ENCODE peak calls at places on chromosomes 2 and 18, in four cellular contexts. M is Peyer's patch, E is right lobe of liver, S is ovary. X is an unnamed sample.

GRCh38 chr2:68357608-68358337 is 7.3 kb upstream of the PLEK start:
- DNase-seq in M (peak; percentile 62), E (peak; percentile 59), S (no peak), X (peak; percentile 13)

GRCh38 chr2:46335404-46335965 is 38.3 kb downstream of the EPAS1 start:
- DNase-seq in M (peak; percentile 65), S (peak; percentile 55), E (no peak), X (no peak)

GRCh38 chr2:386406-387103 is 98.7 kb upstream of the ALKAL2 start:
- DNase-seq in S (no peak), M (no peak), E (no peak), X (no peak)

GRCh38 chr2:168156661-168157060 is 90.7 kb downstream of the STK39 start:
- DNase-seq in E (no peak), M (peak; percentile 66), S (no peak), X (peak; percentile 17)

GRCh38 chr2:223993634-223994232 is 36.5 kb downstream of the MRPL44 start:
- DNase-seq in S (peak; percentile 56), M (peak; percentile 90), E (no peak), X (peak; percentile 60)

GRCh38 chr18:55781481-55781957 is 193.5 kb upstream of the TCF4 start:
- DNase-seq in E (no peak), S (no peak), M (no peak), X (peak; percentile 12)

GRCh38 chr2:200483729-200484198 is 26.1 kb downstream of the KCTD18 start:
- DNase-seq in E (peak; percentile 67), S (no peak), M (peak; percentile 75), X (peak; percentile 71)

GRCh38 chr18:26466026-26466425 is 82.3 kb downstream of the KCTD1 start:
- DNase-seq in E (no peak), S (no peak), M (no peak), X (no peak)

GRCh38 chr2:120735750-120736170 is at the start of gene GLI2:
- DNase-seq in S (peak; percentile 81), M (peak; percentile 53), E (no peak), X (peak; percentile 77)
- TF ChIP-seq POLR2A in S (peak; percentile 17), M (no peak), E (peak; percentile 17), X (no peak)

DNA sequence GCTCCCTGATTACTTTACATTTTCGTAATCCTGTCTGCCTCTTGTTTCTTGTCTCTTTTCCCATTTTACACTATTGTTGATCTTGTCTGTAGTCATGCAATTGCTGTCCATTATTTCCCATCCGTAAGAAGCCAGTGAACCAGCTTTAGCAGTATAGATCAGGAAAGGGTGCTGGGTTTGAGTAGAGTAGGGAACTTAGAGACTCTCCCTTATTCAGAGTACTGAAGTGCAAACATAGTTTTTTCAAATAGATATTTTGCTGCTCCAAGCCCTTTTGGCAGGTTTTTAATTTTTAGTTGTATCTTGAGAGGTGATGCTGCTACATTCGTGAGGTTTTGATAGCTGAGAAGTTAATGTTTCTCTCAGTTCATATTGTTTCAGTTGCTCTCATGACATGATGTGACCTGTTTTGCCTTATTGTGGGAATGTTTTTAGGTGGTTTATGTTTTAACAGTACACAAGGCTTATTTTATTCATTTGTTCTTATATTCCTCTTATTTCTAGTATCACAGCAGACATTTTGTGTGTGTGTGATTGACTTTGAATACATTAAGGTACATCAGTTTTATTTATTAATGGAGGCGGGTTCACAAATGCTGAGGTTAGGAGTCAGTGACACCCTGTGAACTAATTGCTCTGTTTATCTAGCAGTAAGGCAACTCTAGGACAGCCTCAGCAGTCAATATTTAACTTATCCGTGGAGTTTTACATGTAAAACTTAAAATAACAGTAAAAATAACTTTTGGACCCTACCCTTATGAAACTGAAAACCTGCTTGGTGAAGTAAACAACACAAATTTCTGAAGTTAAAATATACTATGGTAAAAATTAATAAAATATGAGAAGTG is 118.4 kb downstream of the ZNF407 start:
- DNase-seq in E (no peak), M (no peak), S (no peak), X (no peak)
- H3K36me3 ChIP-seq in E (no peaks in the 10 kb centered on the region), M (no peaks in the 10 kb centered on the region), S (no peaks in the 10 kb centered on the region), X (no peaks in the 10 kb centered on the region)

DNA sequence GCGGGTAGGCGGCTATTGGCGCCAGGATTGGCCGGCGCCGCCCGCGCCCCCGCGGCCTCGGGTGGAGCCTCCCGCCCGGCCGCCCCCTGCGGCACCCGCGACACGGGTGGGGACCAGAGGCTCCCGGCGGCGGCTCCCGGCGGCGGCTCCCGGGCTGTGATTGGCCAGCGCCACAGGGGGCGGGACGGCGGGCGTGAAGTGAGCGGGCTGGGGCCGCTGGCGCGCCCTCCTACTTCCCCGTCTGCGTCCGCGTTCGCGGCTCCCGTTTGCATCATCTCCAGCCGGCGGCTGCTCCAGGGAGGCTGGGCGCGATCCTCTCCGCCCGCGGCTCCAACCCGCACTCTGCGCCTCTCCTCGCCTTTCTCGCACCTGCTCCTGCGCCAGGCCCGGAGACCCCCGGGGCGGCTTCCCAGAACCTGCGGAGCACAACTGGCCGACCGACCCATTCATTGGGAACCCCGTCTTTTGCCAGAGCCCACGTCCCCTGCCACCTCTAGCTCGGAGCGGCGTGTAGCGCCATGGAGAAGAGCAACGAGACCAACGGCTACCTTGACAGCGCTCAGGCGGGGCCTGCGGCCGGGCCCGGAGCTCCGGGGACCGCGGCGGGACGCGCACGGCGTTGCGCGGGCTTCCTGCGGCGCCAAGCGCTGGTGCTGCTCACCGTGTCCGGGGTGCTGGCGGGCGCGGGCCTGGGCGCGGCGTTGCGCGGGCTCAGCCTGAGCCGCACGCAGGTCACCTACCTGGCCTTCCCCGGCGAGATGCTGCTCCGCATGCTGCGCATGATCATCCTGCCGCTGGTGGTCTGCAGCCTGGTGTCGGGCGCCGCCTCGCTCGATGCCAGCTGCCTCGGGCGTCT is at the start of gene SLC1A4:
- DNase-seq in E (peak; percentile 98), S (peak; percentile 94), M (peak; percentile 93), X (peak; percentile 86)
- TF ChIP-seq POLR2A in E (peak; percentile 73), S (peak; percentile 21), M (peak; percentile 15), X (peak; percentile 40)

GRCh38 chr2:97968228-97968627 is 27.5 kb downstream of the TMEM131 start:
- DNase-seq in E (no peak), M (no peak), S (no peak), X (no peak)

GRCh38 chr2:97967216-97967592 is 28.5 kb downstream of the TMEM131 start:
- DNase-seq in E (no peak), M (no peak), S (no peak), X (no peak)

GRCh38 chr2:97966545-97967215 is 29.1 kb downstream of the TMEM131 start:
- DNase-seq in E (no peak), S (no peak), M (no peak), X (no peak)

GRCh38 chr2:97970300-97971060 is 25.3 kb downstream of the TMEM131 start:
- DNase-seq in E (no peak), S (no peak), M (no peak), X (no peak)

GRCh38 chr2:97969466-97970067 is 26.2 kb downstream of the TMEM131 start:
- DNase-seq in S (no peak), E (no peak), M (no peak), X (no peak)
- H3K36me3 ChIP-seq in S (no peaks in the 10 kb centered on the region), E (no peaks in the 10 kb centered on the region), M (no peaks in the 10 kb centered on the region), X (no peaks in the 10 kb centered on the region)

DNA sequence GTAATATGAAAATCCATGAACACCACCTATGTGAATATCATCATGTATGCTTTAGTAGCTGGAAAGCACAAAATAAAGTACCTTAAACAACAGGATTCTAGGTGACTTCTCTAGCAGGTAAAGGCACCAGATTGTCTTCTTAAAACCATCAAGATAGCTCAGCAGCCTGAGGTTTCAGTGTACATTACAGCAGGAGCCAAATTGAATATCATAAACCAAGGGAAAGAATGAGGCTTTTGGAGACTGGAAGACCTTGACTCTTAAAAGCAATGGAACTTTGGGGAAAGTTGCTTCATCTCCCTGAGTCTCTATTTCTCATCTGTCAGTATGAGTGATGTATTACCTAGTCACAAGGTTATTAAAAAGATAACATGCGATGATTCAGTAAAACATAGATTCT is 429.7 kb upstream of the SPHKAP start:
- DNase-seq in M (no peak), E (no peak), S (no peak), X (no peak)
- TF ChIP-seq POLR2A in M (no peak), E (no peak), S (no peak), X (no peak)

DNA sequence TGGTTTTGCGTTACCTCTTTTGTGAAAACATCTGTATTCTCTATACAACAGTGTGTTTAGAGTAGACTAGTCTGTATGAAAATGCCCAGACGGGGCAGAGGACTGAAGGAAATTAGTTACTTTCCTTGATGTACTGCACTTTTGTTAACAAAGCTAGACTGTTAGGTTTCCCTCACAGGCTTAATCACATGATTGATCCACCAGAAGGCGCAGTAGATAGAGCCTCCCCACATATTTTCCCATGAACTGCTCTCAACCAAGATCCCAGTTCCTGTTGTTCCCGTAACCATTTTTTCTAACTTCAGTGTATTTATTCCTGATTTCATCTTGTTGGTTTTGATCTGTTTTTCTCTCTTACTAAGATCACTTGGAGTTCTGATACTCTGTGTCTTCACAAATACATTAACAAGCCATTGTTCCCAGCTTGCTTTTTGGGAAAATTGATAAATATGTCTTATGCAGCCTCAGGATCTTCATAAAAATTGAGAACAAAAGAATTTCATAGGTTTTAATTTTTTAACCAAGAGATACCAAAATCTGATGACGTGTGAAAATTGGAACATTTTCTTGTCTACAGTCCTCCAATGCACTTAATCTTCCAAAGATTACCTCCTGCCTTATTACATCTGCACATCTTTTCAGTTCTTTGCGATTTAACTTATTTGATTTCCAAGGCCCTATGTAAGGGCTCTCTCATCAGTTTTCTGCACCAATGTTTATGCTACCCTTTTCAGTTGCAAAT is 2.9 kb downstream of the MRPL35 start:
- DNase-seq in M (no peak), S (no peak), E (no peak), X (no peak)
- H3K36me3 ChIP-seq in M (no peaks in the 10 kb centered on the region), S (no peaks in the 10 kb centered on the region), E (no peaks in the 10 kb centered on the region), X (no peaks in the 10 kb centered on the region)

GRCh38 chr2:216890138-216890537 is 30.3 kb upstream of the TNP1 start:
- DNase-seq in M (no peak), E (no peak), S (no peak), X (no peak)

GRCh38 chr2:216888086-216888485 is 28.2 kb upstream of the TNP1 start:
- DNase-seq in S (no peak), M (no peak), E (no peak), X (no peak)

GRCh38 chr2:216885117-216885553 is 25.3 kb upstream of the TNP1 start:
- DNase-seq in E (no peak), S (no peak), M (no peak), X (no peak)

GRCh38 chr2:216887132-216887531 is 27.3 kb upstream of the TNP1 start:
- DNase-seq in E (no peak), M (no peak), S (no peak), X (no peak)

DNA sequence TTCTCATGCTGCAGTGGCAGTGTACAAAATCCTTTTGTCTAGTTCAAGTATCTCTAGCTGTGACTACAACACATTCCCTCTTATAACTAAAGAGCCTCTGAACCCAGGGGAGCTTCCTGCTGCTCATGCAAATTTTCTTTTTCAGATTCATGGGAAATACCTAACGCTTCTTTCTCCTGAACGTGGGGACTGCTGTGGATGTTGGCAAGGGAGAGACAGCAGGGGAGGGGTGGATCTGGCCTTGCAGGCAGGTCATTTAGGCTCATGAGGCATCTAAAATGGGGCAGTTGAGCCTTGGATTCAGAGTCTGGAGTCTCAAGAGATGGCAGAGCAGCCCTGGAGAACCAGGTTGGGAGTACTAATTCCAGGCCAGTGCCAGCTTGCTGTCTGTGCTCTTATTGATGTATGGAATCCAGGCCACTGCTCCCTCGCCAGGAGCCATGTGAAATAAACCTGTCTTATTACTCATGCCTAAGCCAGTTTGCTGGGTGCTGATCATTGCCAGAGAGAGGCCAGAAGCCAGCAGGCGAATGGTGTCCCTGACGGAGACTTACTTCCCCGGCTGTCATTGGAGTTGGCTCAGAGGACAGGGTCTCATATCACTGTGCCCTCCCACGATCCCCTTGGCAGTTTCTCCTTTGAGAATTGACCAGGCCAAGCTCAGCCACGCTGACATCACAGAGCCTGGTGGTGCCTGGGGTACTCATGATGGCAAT is 29.2 kb upstream of the TNP1 start:
- DNase-seq in S (no peak), M (no peak), E (no peak), X (no peak)
- TF ChIP-seq POLR2A in S (no peak), M (no peak), E (no peak), X (no peak)